ENCODE peak calls at places on chromosomes 16 and 17, in six cellular contexts. Z, Y, O, I, E and N are unnamed samples.

GRCh38 chr17:79075861-79076406 is 1.3 kb downstream of the ENGASE start:
- DNase-seq in Z (no peak), I (no peak), Y (no peak), O (no peak), E (no peak), N (no peak)

GRCh38 chr17:50618300-50618699 is 16.4 kb upstream of the ABCC3 start:
- DNase-seq in Z (peak; percentile 54), O (no peak), I (no peak), E (no peak), Y (peak; percentile 27), N (no peak)

GRCh38 chr17:69560987-69561441 is 146.5 kb downstream of the MAP2K6 start:
- DNase-seq in O (no peak), Z (no peak), E (no peak), Y (peak; percentile 33), I (no peak), N (peak; percentile 9)

GRCh38 chr16:50509521-50510341 is 38.5 kb upstream of the NKD1 start:
- DNase-seq in Z (no peak), Y (peak; percentile 6), O (peak; percentile 26), E (peak; percentile 83), I (peak; percentile 10), N (peak; percentile 29)

GRCh38 chr17:47884905-47885735 is 10.9 kb upstream of the SP2 start:
- DNase-seq in Z (peak; percentile 66), Y (no peak), O (no peak), E (no peak), I (peak; percentile 74), N (no peak)

GRCh38 chr16:57527610-57528360 is 8.6 kb downstream of the CCDC102A start:
- DNase-seq in Z (no peak), I (no peak), E (no peak), Y (no peak), O (no peak), N (no peak)

GRCh38 chr17:48539177-48539576 is 5.7 kb downstream of the HOXB2 start:
- DNase-seq in E (no peak), Z (peak; percentile 72), Y (peak; percentile 78), I (no peak), O (no peak), N (no peak)

GRCh38 chr16:66919569-66920472 is 1.1 kb upstream of the CDH16 start:
- DNase-seq in I (no peak), Z (no peak), O (no peak), E (no peak), Y (no peak), N (no peak)

GRCh38 chr16:73418746-73419145 is 370.8 kb upstream of the ZFHX3 start:
- DNase-seq in I (no peak), O (no peak), Z (no peak), Y (no peak), E (no peak), N (no peak)

GRCh38 chr17:74987909-74988711 is 678 bp downstream of the CDR2L start:
- DNase-seq in I (peak; percentile 43), Z (peak; percentile 54), E (peak; percentile 78), Y (peak; percentile 80), O (peak; percentile 8), N (peak; percentile 87)

GRCh38 chr16:61195006-61195405 is 841.2 kb downstream of the CDH8 start:
- DNase-seq in Y (no peak), O (no peak), Z (no peak), E (no peak), I (no peak), N (no peak)

GRCh38 chr16:2019500-2019899 is at the start of gene NPW:
- DNase-seq in O (no peak), Y (no peak), Z (no peak), I (no peak), E (peak; percentile 70), N (no peak)

GRCh38 chr16:11507350-11507749 is 79.4 kb downstream of the LITAF start:
- DNase-seq in I (no peak), E (no peak), O (no peak), Z (no peak), Y (no peak), N (no peak)

GRCh38 chr17:73430165-73430680 is 118.4 kb upstream of the CDC42EP4 start:
- DNase-seq in I (no peak), O (no peak), Y (no peak), Z (no peak), E (no peak), N (no peak)

GRCh38 chr17:37642706-37643105 is 540 bp downstream of the DDX52 start:
- DNase-seq in O (no peak), Y (peak; percentile 65), I (peak; percentile 61), Z (peak; percentile 26), E (no peak), N (peak; percentile 48)